ENCODE peak calls at places on chromosome 4, in six cellular contexts. F is psoas muscle, T is GM12878, C is heart right ventricle, O is neuronal stem cell, N is fibroblast of lung. B is an unnamed sample.

GRCh38 chr4:183438458-183439113 is 5.8 kb upstream of the CDKN2AIP start:
- DNase-seq in F (no peak), O (no peak), N (peak; percentile 62), C (no peak), T (no peak), B (peak; percentile 63)

GRCh38 chr4:103778221-103778620 is 58.4 kb upstream of the TACR3 start:
- DNase-seq in F (no peak), C (no peak), N (no peak), T (no peak), O (no peak), B (no peak)

GRCh38 chr4:151236036-151236435 is 40.9 kb upstream of the PRSS48 start:
- DNase-seq in C (no peak), T (no peak), O (no peak), N (no peak), F (no peak), B (no peak)

GRCh38 chr4:16225996-16226815 is at the start of gene TAPT1:
- DNase-seq in C (peak; percentile 88), O (peak; percentile 66), T (no peak), F (peak; percentile 85), N (peak; percentile 53), B (peak; percentile 86)

GRCh38 chr4:100290585-100290984 is 100.3 kb upstream of the DDIT4L start:
- DNase-seq in C (no peak), T (no peak), N (no peak), O (no peak), F (no peak), B (no peak)

GRCh38 chr4:142984871-142985585 is 138.9 kb upstream of the INPP4B start:
- DNase-seq in T (no peak), N (peak; percentile 44), O (no peak), C (no peak), F (no peak), B (peak; percentile 64)

GRCh38 chr4:169268951-169269781 is 1.6 kb downstream of the SH3RF1 start:
- DNase-seq in N (peak; percentile 67), F (peak; percentile 13), C (no peak), T (no peak), O (no peak), B (peak; percentile 72)

GRCh38 chr4:75821966-75822365 is 80.3 kb downstream of the PPEF2 start:
- DNase-seq in F (no peak), C (no peak), T (no peak), O (no peak), N (peak; percentile 16), B (no peak)

GRCh38 chr4:51894246-51894645 is 51.3 kb downstream of the DCUN1D4 start:
- DNase-seq in N (no peak), O (no peak), F (no peak), C (no peak), T (no peak), B (no peak)

GRCh38 chr4:2802618-2803531 is 10.0 kb downstream of the SH3BP2 start:
- DNase-seq in T (no peak), C (peak; percentile 11), N (no peak), F (peak; percentile 15), O (no peak), B (no peak)

GRCh38 chr4:70687821-70688794 is at the start of gene UTP3:
- DNase-seq in O (peak; percentile 96), T (peak; percentile 95), N (peak; percentile 100), F (peak; percentile 93), C (peak; percentile 95), B (peak; percentile 93)

GRCh38 chr4:70688795-70689231 is 481 bp downstream of the UTP3 start:
- DNase-seq in N (no peak), F (no peak), T (no peak), C (no peak), O (no peak), B (no peak)
- H3K4me1 ChIP-seq in N (peaks cover 8% of the 10 kb centered on the region), F (peaks cover 36% of the 10 kb centered on the region), T (peaks cover 3% of the 10 kb centered on the region), C (peaks cover 8% of the 10 kb centered on the region), O (peaks cover 12% of the 10 kb centered on the region), B (peaks cover 6% of the 10 kb centered on the region)

DNA sequence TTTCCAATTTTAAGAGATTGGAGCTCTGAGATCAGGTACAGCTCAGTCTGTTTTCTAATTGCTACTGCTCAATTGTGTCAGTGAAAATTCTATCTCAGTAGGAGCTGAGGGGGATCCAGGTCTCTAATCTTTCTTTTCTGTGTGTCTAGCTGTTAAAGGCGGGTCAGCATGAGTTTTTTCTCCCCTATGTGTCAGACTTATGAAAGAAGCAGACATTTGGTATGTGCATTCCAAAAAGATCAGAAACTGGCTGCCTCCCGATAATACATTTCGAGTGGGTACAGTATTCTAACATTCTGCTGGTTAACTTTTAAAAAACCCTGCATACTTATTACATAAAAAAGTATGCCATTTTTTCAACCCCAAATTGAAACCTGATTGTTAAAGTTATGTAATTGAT is 72.4 kb downstream of the PCDH7 start:
- DNase-seq in T (no peak), N (no peak), C (no peak), F (no peak), O (peak; percentile 6), B (no peak)
- H3K4me1 ChIP-seq in T (no peaks in the 10 kb centered on the region), N (no peaks in the 10 kb centered on the region), C (no peaks in the 10 kb centered on the region), F (no peaks in the 10 kb centered on the region), O (peaks cover 24% of the 10 kb centered on the region), B (peaks cover 25% of the 10 kb centered on the region)

GRCh38 chr4:26464420-26465095 is 25.7 kb downstream of the CCKAR start:
- DNase-seq in C (no peak), N (no peak), T (no peak), O (no peak), F (no peak), B (no peak)

GRCh38 chr4:26468283-26468949 is 21.9 kb downstream of the CCKAR start:
- DNase-seq in F (no peak), O (no peak), N (no peak), C (no peak), T (no peak), B (no peak)

GRCh38 chr4:26466871-26467270 is 23.4 kb downstream of the CCKAR start:
- DNase-seq in T (no peak), F (no peak), O (no peak), C (no peak), N (no peak), B (no peak)

GRCh38 chr4:26468977-26469376 is 21.3 kb downstream of the CCKAR start:
- DNase-seq in C (no peak), F (no peak), T (no peak), N (no peak), O (no peak), B (no peak)

DNA sequence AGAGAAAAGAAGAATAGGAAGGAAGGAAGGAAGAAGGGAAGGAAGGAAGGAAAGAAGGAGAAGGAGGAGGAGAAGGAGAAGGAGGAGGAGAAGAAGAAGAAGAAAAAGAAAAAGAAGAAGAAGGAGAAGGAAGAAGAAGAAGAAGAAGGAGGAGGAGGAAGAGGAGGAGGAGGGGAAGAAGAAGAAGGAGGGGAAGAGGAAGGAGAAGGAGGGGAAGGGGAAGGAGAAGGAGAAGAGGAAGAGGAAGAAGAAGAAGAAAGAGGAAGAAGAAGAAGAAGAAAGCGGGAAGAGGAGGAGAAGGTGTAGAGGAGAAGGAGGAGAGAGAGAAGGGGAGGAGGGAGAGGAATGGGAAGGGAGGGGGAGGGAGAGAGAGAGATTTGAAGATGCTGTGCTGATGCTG is 22.6 kb downstream of the CCKAR start:
- DNase-seq in T (no peak), N (no peak), F (no peak), C (no peak), O (no peak), B (no peak)
- H3K4me1 ChIP-seq in T (no peaks in the 10 kb centered on the region), N (no peaks in the 10 kb centered on the region), F (no peaks in the 10 kb centered on the region), C (no peaks in the 10 kb centered on the region), O (no peaks in the 10 kb centered on the region), B (no peaks in the 10 kb centered on the region)

GRCh38 chr4:41460641-41461040 is 77.3 kb upstream of the LIMCH1 start:
- DNase-seq in T (no peak), F (no peak), O (no peak), C (no peak), N (no peak), B (no peak)
- H3K4me1 ChIP-seq in T (no peaks in the 10 kb centered on the region), F (peaks cover 8% of the 10 kb centered on the region), O (peaks cover 9% of the 10 kb centered on the region), C (no peaks in the 10 kb centered on the region), N (no peaks in the 10 kb centered on the region), B (no peaks in the 10 kb centered on the region)

DNA sequence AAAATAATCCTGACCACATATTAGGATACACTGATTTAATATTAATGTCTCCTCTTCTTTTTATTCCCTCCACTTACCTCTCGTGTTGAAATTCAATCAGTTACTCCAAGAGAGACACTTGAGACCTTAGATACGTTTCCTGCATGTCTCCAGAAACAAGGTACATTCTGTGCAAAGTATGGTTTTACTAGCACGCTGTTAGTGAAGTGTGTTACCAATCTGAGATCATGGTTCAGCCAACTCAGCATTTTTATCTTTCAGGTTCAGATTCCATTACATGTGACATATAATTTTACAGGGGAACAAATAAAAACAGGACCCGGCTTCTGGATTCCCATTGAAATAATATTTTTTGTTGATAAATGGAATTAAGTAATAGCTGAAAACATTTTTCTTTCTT is 32.2 kb downstream of the PDLIM5 start:
- DNase-seq in N (no peak), T (no peak), C (no peak), O (no peak), F (no peak), B (no peak)
- H3K4me1 ChIP-seq in N (peaks cover under 1% of the 10 kb centered on the region), T (no peaks in the 10 kb centered on the region), C (peaks cover 4% of the 10 kb centered on the region), O (peaks cover 4% of the 10 kb centered on the region), F (peaks cover 89% of the 10 kb centered on the region), B (peaks cover 7% of the 10 kb centered on the region)

DNA sequence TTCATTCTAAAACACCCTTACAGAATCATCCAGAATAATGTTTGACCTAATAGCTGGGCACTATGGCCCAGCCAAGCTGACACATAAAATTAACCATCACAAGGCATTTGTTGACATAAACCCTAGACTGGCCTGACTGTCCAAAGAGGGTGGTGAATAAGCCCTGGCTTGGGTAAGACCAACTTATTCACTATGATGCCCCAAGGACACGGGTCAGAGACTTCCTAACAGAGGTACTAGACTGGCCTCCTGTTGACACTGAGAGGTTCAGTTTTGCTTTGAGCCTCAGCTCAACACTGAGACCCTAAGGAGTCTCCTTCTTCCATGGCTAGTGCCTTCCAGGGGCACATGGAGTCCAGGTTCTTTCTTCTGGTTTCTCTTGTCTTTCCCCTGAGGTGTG is 21.3 kb downstream of the FGF2 start:
- DNase-seq in N (no peak), T (no peak), F (no peak), C (no peak), O (no peak), B (no peak)
- H3K4me1 ChIP-seq in N (peaks cover 3% of the 10 kb centered on the region), T (peaks cover 2% of the 10 kb centered on the region), F (no peaks in the 10 kb centered on the region), C (no peaks in the 10 kb centered on the region), O (no peaks in the 10 kb centered on the region), B (peaks cover 7% of the 10 kb centered on the region)

GRCh38 chr4:109408711-109409110 is 24.9 kb upstream of the SEC24B start:
- DNase-seq in T (no peak), F (no peak), C (no peak), N (no peak), O (no peak), B (no peak)

GRCh38 chr4:109411964-109412363 is 21.7 kb upstream of the SEC24B start:
- DNase-seq in T (no peak), C (peak; percentile 68), N (no peak), O (no peak), F (peak; percentile 24), B (no peak)

GRCh38 chr4:109410226-109410625 is 23.4 kb upstream of the SEC24B start:
- DNase-seq in T (no peak), O (no peak), F (no peak), C (no peak), N (no peak), B (no peak)

GRCh38 chr4:109412805-109413204 is 20.8 kb upstream of the SEC24B start:
- DNase-seq in F (no peak), C (no peak), N (no peak), T (no peak), O (no peak), B (no peak)

DNA sequence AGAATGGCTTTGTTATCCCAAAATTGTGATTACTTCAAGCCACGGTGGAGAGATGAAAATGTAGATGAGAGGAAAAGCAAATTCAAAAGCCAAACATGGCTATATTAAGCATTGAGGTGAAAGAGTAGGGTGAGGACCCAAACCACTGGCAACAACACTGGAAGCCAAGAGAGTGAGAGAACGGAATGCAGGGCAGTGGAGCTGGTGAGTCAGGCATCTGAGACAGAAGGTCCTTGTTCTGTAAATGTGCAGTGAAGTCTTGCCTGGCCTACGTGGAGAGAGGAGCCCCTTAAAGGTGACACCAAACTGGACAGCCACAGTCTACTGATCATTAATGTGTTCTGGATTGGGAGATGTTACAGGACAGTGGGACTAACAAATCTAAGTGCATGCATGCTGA is 22.8 kb upstream of the SEC24B start:
- DNase-seq in N (no peak), F (no peak), O (no peak), C (no peak), T (no peak), B (no peak)
- H3K4me1 ChIP-seq in N (no peaks in the 10 kb centered on the region), F (no peaks in the 10 kb centered on the region), O (no peaks in the 10 kb centered on the region), C (no peaks in the 10 kb centered on the region), T (no peaks in the 10 kb centered on the region), B (no peaks in the 10 kb centered on the region)

B was measured in Caco-2.